ENCODE peak calls at places on chromosomes 2 and 18, in seven cellular contexts. G is HepG2, W is transverse colon, L is H1, Y is sigmoid colon, P is stomach, Q is A549. B is an unnamed sample.

GRCh38 chr2:29700560-29700959 is 220.8 kb downstream of the ALK start:
- DNase-seq in G (no peak), W (no peak), L (no peak), Y (no peak), P (no peak), Q (no peak), B (no peak)

GRCh38 chr2:138271467-138271866 is 230.1 kb upstream of the SPOPL start:
- DNase-seq in G (no peak), W (no peak), L (no peak), Y (no peak), P (no peak), Q (no peak), B (no peak)

GRCh38 chr2:61707984-61708852 is 145.6 kb downstream of the FAM161A start:
- DNase-seq in G (peak; percentile 78), W (no peak), L (peak; percentile 32), Y (no peak), P (peak; percentile 60), Q (peak; percentile 79), B (peak; percentile 89)

GRCh38 chr2:128369126-128369555 is 50.5 kb upstream of the HS6ST1 start:
- DNase-seq in G (no peak), W (no peak), L (no peak), Y (peak; percentile 56), P (no peak), Q (no peak), B (no peak)

GRCh38 chr2:144256996-144257707 is 262.8 kb downstream of the ZEB2 start:
- DNase-seq in G (no peak), W (no peak), L (no peak), Y (no peak), P (no peak), Q (no peak), B (no peak)

GRCh38 chr18:75937306-75937705 is 509.8 kb upstream of the SMIM21 start:
- DNase-seq in G (no peak), W (no peak), L (no peak), Y (no peak), P (no peak), Q (no peak), B (no peak)

GRCh38 chr18:9335255-9336045 is 877 bp downstream of the TWSG1 start:
- DNase-seq in G (no peak), W (no peak), L (no peak), Y (no peak), P (no peak), Q (no peak), B (no peak)

GRCh38 chr2:30037016-30037415 is 109.8 kb upstream of the YPEL5 start:
- DNase-seq in G (no peak), W (no peak), L (no peak), Y (no peak), P (no peak), Q (no peak), B (peak; percentile 42)

GRCh38 chr2:106642679-106643078 is 155.5 kb downstream of the CD8B2 start:
- DNase-seq in G (no peak), W (no peak), L (no peak), Y (no peak), P (no peak), Q (peak; percentile 56), B (no peak)

GRCh38 chr2:178152033-178152432 is 39.8 kb downstream of the RBM45 start:
- DNase-seq in G (peak; percentile 32), W (no peak), L (no peak), Y (no peak), P (no peak), Q (peak; percentile 9), B (no peak)

GRCh38 chr2:236246711-236247246 is 17.4 kb downstream of the ASB18 start:
- DNase-seq in G (no peak), W (no peak), L (no peak), Y (no peak), P (no peak), Q (no peak), B (no peak)

GRCh38 chr2:120293991-120294329 is 41.3 kb downstream of the RALB start:
- DNase-seq in G (no peak), W (no peak), L (no peak), Y (no peak), P (no peak), Q (no peak), B (no peak)

GRCh38 chr2:209145941-209146681 is 277.7 kb upstream of the MAP2 start:
- DNase-seq in G (no peak), W (no peak), L (peak; percentile 55), Y (no peak), P (no peak), Q (no peak), B (no peak)

GRCh38 chr2:5520352-5520996 is 171.7 kb upstream of the SOX11 start:
- DNase-seq in G (no peak), W (no peak), L (no peak), Y (peak; percentile 75), P (no peak), Q (no peak), B (no peak)

GRCh38 chr18:840080-840408 is 28.0 kb upstream of the YES1 start:
- DNase-seq in G (no peak), W (no peak), L (no peak), Y (no peak), P (no peak), Q (no peak), B (no peak)

GRCh38 chr18:33605250-33605649 is 27.2 kb downstream of the ASXL3 start:
- DNase-seq in G (no peak), W (no peak), L (no peak), Y (no peak), P (no peak), Q (no peak), B (no peak)

DNA sequence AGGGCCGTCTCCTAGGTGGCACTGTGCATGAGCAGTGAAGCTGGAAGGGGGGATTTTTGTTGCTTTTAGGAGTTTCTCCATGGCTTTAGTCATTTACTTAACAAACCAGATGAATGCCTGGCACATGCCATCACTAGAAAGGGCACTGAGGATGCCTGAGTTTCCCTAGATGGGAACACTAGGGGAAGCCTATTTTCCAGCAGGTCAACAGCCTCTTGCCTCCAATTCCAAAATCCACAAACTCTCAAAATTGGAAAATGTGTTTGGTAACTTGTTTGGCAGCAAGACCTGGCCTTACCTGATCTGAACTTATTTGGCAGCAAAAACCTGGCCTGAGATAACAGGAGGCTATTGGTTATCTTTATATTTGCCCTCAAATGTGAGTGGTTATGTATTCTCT is 2.6 kb downstream of the LIPG start:
- DNase-seq in G (no peak), W (no peak), L (no peak), Y (no peak), P (no peak), Q (no peak), B (no peak)
- H3K4me3 ChIP-seq in G (no peak overlapping the region), W (no peak overlapping the region), L (no peak overlapping the region), Y (no peak overlapping the region), P (no peak overlapping the region), Q (no peak overlapping the region), B (no peak overlapping the region)

GRCh38 chr2:85538507-85539360 is at the start of gene MAT2A:
- DNase-seq in G (peak; percentile 91), W (peak; percentile 92), L (peak; percentile 99), Y (peak; percentile 97), P (peak; percentile 91), Q (peak; percentile 97), B (peak; percentile 99)
- TF ChIP-seq EP300 in G (peak; percentile 3), W (no peak), L (no peak), Y (no peak), P (no peak), Q (no peak), B (no peak)

GRCh38 chr2:37617119-37617892 is 54.1 kb downstream of the CDC42EP3 start:
- DNase-seq in G (no peak), W (no peak), L (no peak), Y (no peak), P (no peak), Q (no peak), B (no peak)
- TF ChIP-seq POLR2A in G (no peak), W (no peak), L (no peak), Y (no peak), P (no peak), Q (no peak), B (no peak)

GRCh38 chr2:126942427-126943203 is 43.9 kb downstream of the TEX51 start:
- DNase-seq in G (no peak), W (no peak), L (no peak), Y (no peak), P (no peak), Q (no peak), B (no peak)
- H3K4me3 ChIP-seq in G (no peak overlapping the region), W (no peak overlapping the region), L (no peak overlapping the region), Y (no peak overlapping the region), P (no peak overlapping the region), Q (no peak overlapping the region), B (no peak overlapping the region)

GRCh38 chr2:48434101-48434500 is 95.9 kb upstream of the STON1 start:
- DNase-seq in G (no peak), W (no peak), L (peak; percentile 7), Y (no peak), P (no peak), Q (no peak), B (no peak)
- TF ChIP-seq EP300 in G (no peak), W (no peak), L (no peak), Y (no peak), P (no peak), Q (no peak), B (no peak)

GRCh38 chr2:36544638-36545338 is 53.2 kb downstream of the FEZ2 start:
- DNase-seq in G (no peak), W (no peak), L (no peak), Y (no peak), P (no peak), Q (peak; percentile 39), B (no peak)

GRCh38 chr2:36547906-36548305 is 50.1 kb downstream of the FEZ2 start:
- DNase-seq in G (no peak), W (no peak), L (no peak), Y (no peak), P (no peak), Q (no peak), B (no peak)

GRCh38 chr2:36550006-36550405 is 48.0 kb downstream of the FEZ2 start:
- DNase-seq in G (no peak), W (no peak), L (no peak), Y (no peak), P (no peak), Q (no peak), B (no peak)

GRCh38 chr2:36545871-36546416 is 52.0 kb downstream of the FEZ2 start:
- DNase-seq in G (no peak), W (no peak), L (no peak), Y (no peak), P (no peak), Q (no peak), B (no peak)

DNA sequence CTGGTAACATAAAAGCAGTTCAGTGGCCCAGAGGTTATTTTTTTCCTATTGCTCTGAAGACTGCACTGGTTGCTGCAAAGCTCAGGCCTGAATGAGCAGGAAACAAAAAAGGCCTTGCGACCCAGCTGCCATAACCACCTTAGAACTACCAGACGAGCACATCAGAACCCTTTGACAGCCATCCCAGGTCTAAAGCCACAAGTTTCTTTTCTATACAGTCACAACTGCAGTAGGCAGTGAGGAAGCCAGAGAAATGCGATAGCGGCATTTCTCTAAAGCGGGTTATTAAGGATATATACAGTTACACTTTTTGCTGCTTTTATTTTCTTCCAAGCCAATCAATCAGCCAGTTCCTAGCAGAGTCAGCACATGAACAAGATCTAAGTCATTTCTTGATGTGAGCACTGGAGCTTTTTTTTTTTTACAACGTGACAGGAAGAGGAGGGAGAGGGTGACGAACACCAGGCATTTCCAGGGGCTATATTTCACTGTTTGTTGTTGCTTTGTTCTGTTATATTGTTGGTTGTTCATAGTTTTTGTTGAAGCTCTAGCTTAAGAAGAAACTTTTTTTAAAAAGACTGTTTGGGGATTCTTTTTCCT is 48.8 kb downstream of the FEZ2 start:
- DNase-seq in G (no peak), W (no peak), L (no peak), Y (no peak), P (no peak), Q (no peak), B (no peak)
- TF ChIP-seq POLR2A in G (no peak), W (no peak), L (no peak), Y (no peak), P (no peak), Q (no peak), B (no peak)

GRCh38 chr2:23498941-23499340 is 114.0 kb downstream of the KLHL29 start:
- DNase-seq in G (no peak), W (no peak), L (no peak), Y (no peak), P (no peak), Q (no peak), B (no peak)
- H3K4me3 ChIP-seq in G (no peak overlapping the region), W (no peak overlapping the region), L (no peak overlapping the region), Y (no peak overlapping the region), P (no peak overlapping the region), Q (no peak overlapping the region), B (no peak overlapping the region)